ENCODE peak calls at places on chromosomes 13 and 19, in seven cellular contexts. One of them, this sample, is unnamed.

GRCh38 chr19:34667349-34668076 is 9.4 kb downstream of the SCGB2B2 start:
- DNase-seq in SJCRH30: no peak
- DNase-seq in body of pancreas: no peak
- DNase-seq in left lung: no peak
- DNase-seq in heart left ventricle: no peak
- DNase-seq in aorta: peak; percentile 51
- DNase-seq in psoas muscle: no peak
- DNase-seq in this sample: no peak

GRCh38 chr19:36528921-36529518 is 949 bp upstream of the ZNF260 start:
- DNase-seq in body of pancreas: no peak
- DNase-seq in SJCRH30: peak; percentile 15
- DNase-seq in aorta: no peak
- DNase-seq in psoas muscle: no peak
- DNase-seq in heart left ventricle: no peak
- DNase-seq in left lung: no peak
- DNase-seq in this sample: no peak

GRCh38 chr13:80603351-80603750 is 262.4 kb upstream of the SPRY2 start:
- DNase-seq in heart left ventricle: no peak
- DNase-seq in body of pancreas: no peak
- DNase-seq in aorta: no peak
- DNase-seq in psoas muscle: no peak
- DNase-seq in left lung: no peak
- DNase-seq in SJCRH30: no peak
- DNase-seq in this sample: no peak

GRCh38 chr13:99042851-99043250 is 65.0 kb upstream of the DOCK9 start:
- DNase-seq in body of pancreas: no peak
- DNase-seq in psoas muscle: no peak
- DNase-seq in SJCRH30: no peak
- DNase-seq in aorta: no peak
- DNase-seq in left lung: no peak
- DNase-seq in heart left ventricle: no peak
- DNase-seq in this sample: no peak

GRCh38 chr13:45219938-45220375 is 19.1 kb upstream of the KCTD4 start:
- DNase-seq in SJCRH30: no peak
- DNase-seq in psoas muscle: no peak
- DNase-seq in aorta: no peak
- DNase-seq in left lung: no peak
- DNase-seq in body of pancreas: no peak
- DNase-seq in heart left ventricle: no peak
- DNase-seq in this sample: no peak

GRCh38 chr19:17751103-17751911 is at the start of gene FCHO1:
- DNase-seq in left lung: peak; percentile 74
- DNase-seq in SJCRH30: no peak
- DNase-seq in heart left ventricle: no peak
- DNase-seq in aorta: no peak
- DNase-seq in body of pancreas: no peak
- DNase-seq in psoas muscle: no peak
- DNase-seq in this sample: no peak

GRCh38 chr19:55099557-55100506 is 17.6 kb downstream of the PPP1R12C start:
- DNase-seq in left lung: no peak
- DNase-seq in aorta: no peak
- DNase-seq in heart left ventricle: peak; percentile 66
- DNase-seq in psoas muscle: peak; percentile 22
- DNase-seq in SJCRH30: no peak
- DNase-seq in body of pancreas: no peak
- DNase-seq in this sample: no peak

GRCh38 chr13:101988140-101988539 is 413.7 kb downstream of the FGF14 start:
- DNase-seq in body of pancreas: no peak
- DNase-seq in left lung: no peak
- DNase-seq in SJCRH30: no peak
- DNase-seq in aorta: no peak
- DNase-seq in heart left ventricle: no peak
- DNase-seq in psoas muscle: no peak
- DNase-seq in this sample: no peak

GRCh38 chr13:69595181-69595580 is 512.4 kb upstream of the ATXN8OS start:
- DNase-seq in left lung: no peak
- DNase-seq in SJCRH30: no peak
- DNase-seq in heart left ventricle: no peak
- DNase-seq in aorta: no peak
- DNase-seq in psoas muscle: no peak
- DNase-seq in body of pancreas: no peak
- DNase-seq in this sample: no peak

GRCh38 chr13:26946675-26947342 is 186.2 kb upstream of the GPR12 start:
- DNase-seq in SJCRH30: no peak
- DNase-seq in body of pancreas: no peak
- DNase-seq in heart left ventricle: no peak
- DNase-seq in psoas muscle: no peak
- DNase-seq in left lung: no peak
- DNase-seq in aorta: no peak
- DNase-seq in this sample: no peak

GRCh38 chr19:2617393-2618165 is 84.9 kb downstream of the GNG7 start:
- DNase-seq in aorta: no peak
- DNase-seq in SJCRH30: no peak
- DNase-seq in psoas muscle: no peak
- DNase-seq in left lung: no peak
- DNase-seq in heart left ventricle: no peak
- DNase-seq in body of pancreas: no peak
- DNase-seq in this sample: no peak

GRCh38 chr13:25394661-25395060 is 22.9 kb downstream of the ATP8A2 start:
- DNase-seq in left lung: no peak
- DNase-seq in heart left ventricle: no peak
- DNase-seq in SJCRH30: no peak
- DNase-seq in body of pancreas: no peak
- DNase-seq in aorta: no peak
- DNase-seq in psoas muscle: no peak
- DNase-seq in this sample: no peak

GRCh38 chr13:109745060-109745459 is 41.3 kb downstream of the IRS2 start:
- DNase-seq in SJCRH30: no peak
- DNase-seq in body of pancreas: no peak
- DNase-seq in psoas muscle: no peak
- DNase-seq in left lung: no peak
- DNase-seq in aorta: no peak
- DNase-seq in heart left ventricle: no peak
- DNase-seq in this sample: no peak
- H3K27ac ChIP-seq in SJCRH30: no peak overlapping the region
- H3K27ac ChIP-seq in body of pancreas: no peak overlapping the region
- H3K27ac ChIP-seq in psoas muscle: no peak overlapping the region
- H3K27ac ChIP-seq in left lung: no peak overlapping the region
- H3K27ac ChIP-seq in aorta: no peak overlapping the region
- H3K27ac ChIP-seq in heart left ventricle: no peak overlapping the region
- H3K27ac ChIP-seq in this sample: peak overlapping the region; percentile 88

GRCh38 chr13:43006893-43007631 is 15.0 kb upstream of the EPSTI1 start:
- DNase-seq in heart left ventricle: no peak
- DNase-seq in psoas muscle: no peak
- DNase-seq in SJCRH30: no peak
- DNase-seq in aorta: no peak
- DNase-seq in left lung: no peak
- DNase-seq in body of pancreas: no peak
- DNase-seq in this sample: no peak
- H3K4me3 ChIP-seq in heart left ventricle: no peak overlapping the region
- H3K4me3 ChIP-seq in psoas muscle: no peak overlapping the region
- H3K4me3 ChIP-seq in SJCRH30: no peak overlapping the region
- H3K4me3 ChIP-seq in aorta: no peak overlapping the region
- H3K4me3 ChIP-seq in left lung: no peak overlapping the region
- H3K4me3 ChIP-seq in body of pancreas: no peak overlapping the region
- H3K4me3 ChIP-seq in this sample: no peak overlapping the region

DNA sequence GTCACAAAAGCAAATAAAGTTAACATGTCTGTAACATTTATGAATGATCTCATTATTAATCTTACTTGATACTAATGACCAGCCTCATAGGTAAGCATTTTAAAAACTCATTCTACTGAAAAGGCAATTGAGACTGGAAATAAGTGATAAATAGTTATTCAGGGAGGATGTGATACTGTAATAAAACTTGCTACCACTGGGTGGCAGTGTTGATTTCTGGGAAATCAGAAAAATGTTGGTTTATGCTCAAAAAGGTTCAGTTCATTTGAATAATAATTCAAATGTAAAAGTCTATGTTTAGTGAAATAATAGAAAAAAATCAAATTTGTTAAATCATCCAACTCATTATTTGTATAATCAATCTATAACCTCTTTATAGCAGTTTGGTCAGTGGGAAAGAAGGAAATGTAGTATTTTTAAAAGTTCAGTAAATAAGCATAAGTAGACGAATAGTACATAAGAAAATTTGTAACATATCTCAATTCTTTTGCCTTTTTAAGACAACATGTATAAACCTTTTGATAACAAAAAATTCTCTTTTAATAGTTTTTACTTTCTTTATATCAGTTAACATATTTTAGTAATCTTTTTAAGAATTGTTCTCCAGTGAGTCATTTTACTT is 9.6 kb downstream of the ABHD13 start:
- DNase-seq in left lung: no peak
- DNase-seq in heart left ventricle: no peak
- DNase-seq in psoas muscle: no peak
- DNase-seq in body of pancreas: no peak
- DNase-seq in SJCRH30: no peak
- DNase-seq in aorta: no peak
- DNase-seq in this sample: no peak
- H3K4me1 ChIP-seq in left lung: peaks cover 5% of the 10 kb centered on the region
- H3K4me1 ChIP-seq in heart left ventricle: peaks cover 30% of the 10 kb centered on the region
- H3K4me1 ChIP-seq in psoas muscle: peaks cover 20% of the 10 kb centered on the region
- H3K4me1 ChIP-seq in body of pancreas: peaks cover 16% of the 10 kb centered on the region
- H3K4me1 ChIP-seq in SJCRH30: no peaks in the 10 kb centered on the region
- H3K4me1 ChIP-seq in aorta: no peaks in the 10 kb centered on the region
- H3K4me1 ChIP-seq in this sample: no peaks in the 10 kb centered on the region

GRCh38 chr19:47779524-47780214 is 1.2 kb downstream of the SELENOW start:
- DNase-seq in body of pancreas: peak; percentile 65
- DNase-seq in SJCRH30: no peak
- DNase-seq in aorta: peak; percentile 89
- DNase-seq in left lung: peak; percentile 60
- DNase-seq in psoas muscle: peak; percentile 75
- DNase-seq in heart left ventricle: peak; percentile 91
- DNase-seq in this sample: no peak
- H3K27ac ChIP-seq in body of pancreas: peak overlapping the region; percentile 95
- H3K27ac ChIP-seq in SJCRH30: no peak overlapping the region
- H3K27ac ChIP-seq in aorta: no peak overlapping the region
- H3K27ac ChIP-seq in left lung: peak overlapping the region; percentile 98
- H3K27ac ChIP-seq in psoas muscle: peak overlapping the region; percentile 95
- H3K27ac ChIP-seq in heart left ventricle: peak overlapping the region; percentile 100
- H3K27ac ChIP-seq in this sample: peak overlapping the region; percentile 57

GRCh38 chr13:61247149-61247936 is 168.3 kb downstream of the PCDH20 start:
- DNase-seq in left lung: no peak
- DNase-seq in SJCRH30: no peak
- DNase-seq in aorta: peak; percentile 41
- DNase-seq in psoas muscle: no peak
- DNase-seq in body of pancreas: no peak
- DNase-seq in heart left ventricle: no peak
- DNase-seq in this sample: no peak
- H3K4me3 ChIP-seq in left lung: no peak overlapping the region
- H3K4me3 ChIP-seq in SJCRH30: no peak overlapping the region
- H3K4me3 ChIP-seq in aorta: no peak overlapping the region
- H3K4me3 ChIP-seq in psoas muscle: no peak overlapping the region
- H3K4me3 ChIP-seq in body of pancreas: no peak overlapping the region
- H3K4me3 ChIP-seq in heart left ventricle: no peak overlapping the region
- H3K4me3 ChIP-seq in this sample: no peak overlapping the region

DNA sequence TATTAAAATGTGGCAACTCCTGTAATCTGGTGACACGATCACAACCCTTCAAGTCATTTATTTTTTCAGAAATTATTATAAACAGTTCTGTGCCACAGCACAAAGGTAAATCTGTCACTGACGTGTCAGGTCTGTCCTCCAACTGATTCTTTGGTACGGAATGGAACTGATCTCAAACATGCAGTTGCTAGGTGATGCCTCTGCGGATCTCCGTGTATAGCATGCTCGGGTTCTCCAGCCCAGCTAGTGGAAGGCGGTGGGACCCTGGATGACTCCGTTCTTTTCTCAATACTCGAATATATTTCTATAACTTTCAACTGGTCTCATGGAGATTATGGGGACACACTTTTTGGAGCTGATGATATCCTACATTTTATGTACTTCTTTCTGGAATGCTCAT is 11.0 kb downstream of the RANBP3 start:
- DNase-seq in heart left ventricle: no peak
- DNase-seq in SJCRH30: no peak
- DNase-seq in aorta: no peak
- DNase-seq in body of pancreas: no peak
- DNase-seq in left lung: no peak
- DNase-seq in psoas muscle: no peak
- DNase-seq in this sample: no peak
- H3K4me1 ChIP-seq in heart left ventricle: peaks cover 93% of the 10 kb centered on the region
- H3K4me1 ChIP-seq in SJCRH30: peaks cover 20% of the 10 kb centered on the region
- H3K4me1 ChIP-seq in aorta: no peaks in the 10 kb centered on the region
- H3K4me1 ChIP-seq in body of pancreas: peaks cover 94% of the 10 kb centered on the region
- H3K4me1 ChIP-seq in left lung: peaks cover 53% of the 10 kb centered on the region
- H3K4me1 ChIP-seq in psoas muscle: peaks cover 75% of the 10 kb centered on the region
- H3K4me1 ChIP-seq in this sample: peaks cover 23% of the 10 kb centered on the region

This sample was measured in RWPE2.